ENCODE peak calls at places on chromosomes 11 and 22, in ten cellular contexts. B is upper lobe of right lung; R is ovary; T is HCT116; G is IMR-90; Q is mesenchymal stem cell; H is Peyer's patch; L is heart left ventricle; N is CD8-positive, alpha-beta T cell; P is lower lobe of right lung. S is an unnamed sample. For H3K4me1 and H3K9me3, the result is how much of the 10 kb centered on the place peaks cover.

GRCh38 chr11:95345651-95346050 is 114.6 kb upstream of the SESN3 start:
- DNase-seq in G (no peak), H (no peak), B (no peak), T (no peak), P (no peak), N (no peak), R (no peak), L (no peak), Q (no peak), S (peak)

GRCh38 chr22:37880668-37881440 is 25.2 kb upstream of the MICALL1 start:
- DNase-seq in R (no peak), T (no peak), N (no peak), P (no peak), B (no peak), G (peak), L (no peak), H (no peak), Q (peak), S (no peak)

GRCh38 chr22:48253136-48253535 is 1490.7 kb downstream of the TBC1D22A start:
- DNase-seq in P (no peak), L (no peak), R (no peak), G (no peak), H (no peak), Q (no peak), T (no peak), B (no peak), N (no peak), S (no peak)

GRCh38 chr11:75453916-75454655 is 21.1 kb upstream of the KLHL35 start:
- DNase-seq in G (peak), P (no peak), Q (no peak), N (no peak), L (no peak), T (no peak), H (no peak), R (no peak), B (no peak), S (no peak)

GRCh38 chr22:33296941-33297340 is 238.8 kb upstream of the SYN3 start:
- DNase-seq in T (no peak), H (no peak), R (no peak), B (no peak), N (no peak), P (no peak), G (no peak), L (no peak), Q (no peak), S (no peak)

GRCh38 chr11:17571431-17572358 is 24.6 kb downstream of the OTOG start:
- DNase-seq in G (no peak), H (peak), L (no peak), T (no peak), P (no peak), Q (no peak), N (no peak), B (no peak), R (no peak), S (no peak)

GRCh38 chr11:128695539-128696221 is 1.8 kb downstream of the FLI1 start:
- DNase-seq in B (no peak), G (no peak), R (no peak), P (peak), L (no peak), H (peak), T (no peak), N (peak), Q (peak), S (peak)

GRCh38 chr11:261624-262023 is 16.6 kb upstream of the NLRP6 start:
- DNase-seq in P (no peak), B (no peak), N (no peak), H (no peak), T (no peak), L (no peak), R (no peak), G (no peak), Q (no peak), S (no peak)

GRCh38 chr11:75230621-75231020 is 10.0 kb upstream of the TPBGL start:
- DNase-seq in T (no peak), G (no peak), H (no peak), N (no peak), R (no peak), L (no peak), Q (no peak), P (no peak), B (no peak), S (no peak)

GRCh38 chr22:23178512-23179254 is 1.6 kb upstream of the BCR start:
- DNase-seq in T (peak), P (peak), R (peak), Q (peak), B (peak), G (peak), H (peak), L (peak), N (peak), S (peak)

GRCh38 chr11:102625163-102625562 is at the start of gene MMP20:
- DNase-seq in N (no peak), H (no peak), Q (no peak), B (no peak), P (no peak), T (no peak), R (no peak), G (no peak), L (no peak), S (no peak)

GRCh38 chr11:120863359-120863758 is 160.5 kb upstream of the TBCEL start:
- DNase-seq in P (no peak), B (no peak), N (no peak), L (no peak), T (no peak), G (peak), H (no peak), R (no peak), Q (peak), S (no peak)

GRCh38 chr11:134581966-134582787 is 170.1 kb upstream of the B3GAT1 start:
- DNase-seq in T (no peak), R (no peak), H (no peak), L (no peak), N (no peak), P (no peak), Q (no peak), B (no peak), G (no peak), S (no peak)

GRCh38 chr11:129743029-129743846 is 72.4 kb upstream of the TMEM45B start:
- DNase-seq in P (no peak), N (no peak), H (no peak), L (no peak), G (no peak), Q (no peak), R (no peak), B (no peak), T (no peak), S (no peak)

GRCh38 chr22:27391092-27391770 is 410.3 kb downstream of the MN1 start:
- DNase-seq in L (peak), P (no peak), N (no peak), H (no peak), B (no peak), Q (no peak), R (peak), G (no peak), T (no peak), S (no peak)

GRCh38 chr11:31022080-31022479 is 347.5 kb downstream of the DCDC1 start:
- DNase-seq in G (no peak), L (no peak), R (no peak), H (no peak), P (no peak), Q (no peak), T (no peak), B (no peak), N (no peak), S (no peak)

GRCh38 chr11:43969543-43969942 is 27.1 kb downstream of the C11orf96 start:
- DNase-seq in P (no peak), Q (peak), L (peak), N (no peak), H (no peak), B (no peak), R (no peak), T (no peak), G (no peak), S (no peak)

GRCh38 chr11:115168229-115168671 is 336.0 kb downstream of the CADM1 start:
- DNase-seq in R (no peak), P (no peak), L (no peak), T (no peak), Q (no peak), B (no peak), G (no peak), H (no peak), N (no peak), S (no peak)

GRCh38 chr11:67544591-67545242 is 21.5 kb upstream of the CABP2 start:
- DNase-seq in H (no peak), T (no peak), N (no peak), R (no peak), L (no peak), Q (no peak), G (no peak), B (no peak), P (no peak), S (no peak)

GRCh38 chr11:1574256-1575242 is 2.5 kb upstream of the DUSP8 start:
- DNase-seq in P (no peak), G (peak), R (peak), L (peak), Q (peak), N (peak), H (peak), T (no peak), B (peak), S (peak)

GRCh38 chr11:17161515-17161914 is 46.3 kb downstream of the PIK3C2A start:
- DNase-seq in Q (no peak), L (no peak), R (no peak), N (no peak), H (no peak), P (no peak), B (no peak), T (no peak), G (no peak), S (no peak)

GRCh38 chr11:118212131-118212725 is 12.6 kb downstream of the JAML start:
- DNase-seq in R (no peak), N (no peak), B (peak), Q (no peak), H (no peak), T (no peak), L (no peak), G (no peak), P (peak), S (no peak)

GRCh38 chr11:2569321-2569721 is 124.5 kb downstream of the KCNQ1 start:
- DNase-seq in G (no peak), T (no peak), L (peak), P (peak), Q (no peak), H (no peak), R (peak), N (no peak), B (peak), S (no peak)

GRCh38 chr11:26618441-26618840 is 46.4 kb upstream of the MUC15 start:
- DNase-seq in P (no peak), R (no peak), N (no peak), B (no peak), L (no peak), T (no peak), G (no peak), Q (no peak), H (no peak), S (no peak)

GRCh38 chr11:130785376-130786110 is 130.7 kb downstream of the SNX19 start:
- DNase-seq in Q (peak), P (no peak), G (peak), R (no peak), L (no peak), H (no peak), N (no peak), B (no peak), T (no peak), S (no peak)

GRCh38 chr22:38696606-38697005 is 4.1 kb downstream of the JOSD1 start:
- DNase-seq in T (peak), G (peak), R (no peak), L (no peak), B (no peak), N (peak), P (no peak), Q (peak), H (no peak), S (no peak)

GRCh38 chr11:69305885-69306540 is 12.1 kb downstream of the MYEOV start:
- DNase-seq in T (no peak), G (no peak), Q (no peak), N (no peak), H (no peak), P (no peak), B (peak), L (no peak), R (no peak), S (no peak)

GRCh38 chr11:68398870-68399865 is 61.4 kb upstream of the PPP6R3 start:
- DNase-seq in H (no peak), L (peak), Q (no peak), T (no peak), B (no peak), G (no peak), P (no peak), R (peak), N (no peak), S (no peak)

GRCh38 chr11:92024788-92025187 is 199.8 kb upstream of the FAT3 start:
- DNase-seq in P (no peak), R (no peak), N (no peak), B (no peak), L (no peak), G (no peak), Q (no peak), T (no peak), H (no peak), S (no peak)

GRCh38 chr11:12170984-12171383 is 60.6 kb downstream of the MICAL2 start:
- DNase-seq in G (peak), L (no peak), R (no peak), Q (peak), N (no peak), P (no peak), H (no peak), T (no peak), B (peak), S (no peak)

GRCh38 chr22:29541845-29542244 is 11.7 kb downstream of the THOC5 start:
- DNase-seq in P (no peak), R (no peak), B (no peak), N (no peak), H (no peak), G (no peak), L (no peak), T (no peak), Q (no peak), S (no peak)
- H3K4me3 ChIP-seq in P (no peak), R (no peak), B (no peak), N (no peak), H (no peak), G (no peak), L (no peak), T (no peak), Q (no peak), S (no peak)

GRCh38 chr11:76639621-76640020 is 30.9 kb downstream of the LRRC32 start:
- DNase-seq in P (no peak), B (no peak), R (no peak), Q (no peak), N (no peak), T (no peak), G (no peak), L (no peak), H (peak), S (no peak)
- H3K4me1 ChIP-seq in P (under half), B (under half), R (under half), Q (under half), N (under half), T (under half), G (under half), L (under half), H (under half), S (under half)

GRCh38 chr22:47236718-47237117 is 474.3 kb downstream of the TBC1D22A start:
- DNase-seq in P (no peak), L (no peak), G (no peak), T (no peak), N (no peak), B (no peak), H (no peak), Q (no peak), R (no peak), S (no peak)

GRCh38 chr22:47245286-47245685 is 482.8 kb downstream of the TBC1D22A start:
- DNase-seq in G (no peak), P (no peak), R (no peak), Q (no peak), B (no peak), L (no peak), H (no peak), N (no peak), T (no peak), S (no peak)

GRCh38 chr22:47237890-47238480 is 475.5 kb downstream of the TBC1D22A start:
- DNase-seq in R (no peak), L (no peak), T (no peak), H (no peak), N (no peak), P (no peak), Q (no peak), G (no peak), B (no peak), S (no peak)

GRCh38 chr22:47238886-47239860 is 476.7 kb downstream of the TBC1D22A start:
- DNase-seq in H (peak), G (no peak), L (no peak), B (no peak), T (no peak), N (no peak), R (no peak), Q (no peak), P (no peak), S (no peak)

DNA sequence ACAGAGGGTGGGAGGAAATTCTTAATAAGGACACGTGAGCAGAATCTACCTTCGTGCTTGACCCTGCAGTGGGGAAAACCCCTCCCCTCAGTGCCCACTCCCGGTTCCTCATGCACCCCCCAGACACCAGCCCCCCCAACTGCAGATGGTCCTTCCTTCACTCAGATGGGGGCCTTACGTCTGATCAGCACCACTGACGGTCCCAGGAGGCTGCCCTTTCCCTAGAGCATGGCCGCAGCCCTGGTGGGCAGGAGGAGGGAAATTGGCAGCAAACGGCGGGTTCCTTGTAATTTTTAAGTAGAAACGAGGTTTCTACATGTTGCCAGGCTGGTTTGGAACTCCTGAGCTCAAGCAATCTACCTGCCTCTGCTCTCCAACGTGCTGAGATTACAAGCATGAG is 477.7 kb downstream of the TBC1D22A start:
- DNase-seq in Q (no peak), T (no peak), R (no peak), P (no peak), H (peak), B (no peak), N (no peak), L (no peak), G (no peak), S (no peak)
- H3K9me3 ChIP-seq in Q (under half), T (under half), R (under half), P (under half), H (under half), B (under half), N (under half), L (under half), G (under half), S (under half)

DNA sequence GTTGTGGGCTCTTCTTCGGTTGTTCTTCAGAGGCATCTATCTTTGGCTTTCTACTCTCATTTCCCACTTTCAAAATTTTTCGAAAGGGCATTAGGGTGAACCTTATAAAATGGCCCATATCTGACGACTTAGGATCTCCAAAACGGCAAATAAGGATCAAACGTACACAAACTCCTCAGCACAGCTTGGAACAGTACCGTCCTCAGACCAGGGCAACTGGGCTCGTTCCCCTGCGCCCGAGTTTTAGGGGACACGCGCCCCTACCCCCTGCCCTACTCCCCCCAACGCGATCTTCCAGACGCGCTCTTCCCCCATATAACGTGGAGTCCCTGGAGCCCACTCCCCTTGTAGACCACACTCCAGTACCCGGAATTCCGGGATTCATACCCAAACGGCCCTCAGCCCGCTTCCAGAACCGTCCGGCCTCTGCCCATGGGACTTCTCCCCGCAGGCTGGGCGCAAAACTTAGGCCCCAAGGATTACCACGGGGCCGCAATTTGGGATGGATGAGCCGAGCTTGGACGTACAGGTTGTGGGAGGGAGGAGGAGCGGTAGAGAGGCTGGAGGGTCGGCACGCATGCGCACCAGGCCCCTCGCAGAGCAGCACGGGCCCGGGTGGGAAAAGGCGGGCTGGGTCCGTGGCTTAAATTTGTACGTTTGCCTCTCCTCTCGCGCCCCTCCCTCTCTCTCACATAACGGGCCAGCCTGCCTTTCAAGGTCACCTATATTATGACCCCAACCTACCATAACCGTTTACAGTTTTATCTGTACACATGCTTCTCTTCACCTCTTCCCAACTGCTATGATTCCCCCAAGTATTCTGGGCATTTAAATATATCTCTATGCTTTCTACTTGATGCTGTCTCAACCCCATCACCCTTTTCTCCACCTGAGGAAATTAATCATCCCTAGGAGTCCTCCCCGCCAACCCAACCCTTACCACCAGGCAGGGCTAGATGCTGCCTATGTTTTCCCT is 3.4 kb downstream of the CCDC89 start:
- DNase-seq in T (no peak), P (peak), G (peak), B (peak), N (peak), L (peak), H (peak), R (peak), Q (no peak), S (peak)
- H3K4me3 ChIP-seq in T (no peak), P (peak), G (peak), B (peak), N (peak), L (peak), H (peak), R (peak), Q (no peak), S (peak)

GRCh38 chr11:61543606-61544306 is 35.2 kb downstream of the LRRC10B start:
- DNase-seq in L (no peak), Q (no peak), B (no peak), H (no peak), G (peak), N (no peak), T (no peak), R (no peak), P (no peak), S (no peak)
- H3K4me1 ChIP-seq in L (under half), Q (under half), B (under half), H (under half), G (under half), N (under half), T (under half), R (under half), P (under half), S (under half)

DNA sequence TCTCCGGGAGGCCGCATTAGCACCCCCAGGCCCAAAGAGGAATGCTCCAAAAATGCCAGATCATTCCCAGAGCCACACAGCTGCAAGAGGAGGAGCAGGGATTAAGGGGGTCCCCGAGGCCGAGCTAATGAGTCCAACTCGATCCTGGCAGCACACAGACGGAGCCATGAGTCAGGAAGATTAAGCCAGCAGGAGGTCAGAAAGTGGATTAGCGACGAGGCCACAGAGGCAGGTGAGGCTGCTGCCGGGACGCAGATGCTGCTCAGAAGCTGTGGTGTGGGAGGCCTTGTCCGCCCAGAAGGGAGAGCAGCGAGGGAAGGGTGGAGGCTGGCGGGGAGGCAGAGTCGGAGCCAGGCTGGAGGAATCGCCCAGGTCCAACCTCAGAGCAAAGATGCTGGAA is 120.5 kb downstream of the SHANK2 start:
- DNase-seq in Q (no peak), L (no peak), N (no peak), P (no peak), T (no peak), R (no peak), H (no peak), B (no peak), G (no peak), S (no peak)
- H3K9me3 ChIP-seq in Q (under half), L (under half), N (under half), P (under half), T (under half), R (under half), H (under half), B (under half), G (under half), S (under half)

DNA sequence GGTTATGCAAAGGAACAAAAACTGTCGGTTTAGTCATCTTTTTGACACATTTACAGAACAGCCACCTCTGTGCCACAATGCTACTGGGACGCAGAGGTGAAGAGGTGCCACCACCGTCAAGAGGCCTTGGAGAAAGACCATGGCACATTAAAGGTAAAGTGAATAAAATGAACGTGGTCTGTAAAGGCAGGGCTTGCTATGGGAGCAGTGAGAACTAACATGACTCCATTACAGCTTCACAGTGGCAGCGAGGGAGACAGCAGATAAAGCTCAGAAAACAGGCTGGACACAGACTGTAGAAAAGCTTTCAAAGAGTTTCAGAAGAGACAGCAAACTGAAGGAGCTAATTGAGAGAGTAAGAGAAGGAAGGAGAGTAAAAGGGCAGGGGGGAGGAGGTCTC is 102.9 kb downstream of the GAB2 start:
- DNase-seq in R (no peak), T (no peak), P (no peak), B (no peak), L (no peak), N (no peak), H (no peak), Q (no peak), G (no peak), S (no peak)
- H3K4me3 ChIP-seq in R (no peak), T (no peak), P (no peak), B (no peak), L (no peak), N (no peak), H (no peak), Q (no peak), G (no peak), S (no peak)

S was measured in CD4-positive, CD25-positive, alpha-beta regulatory T cell.